ENCODE peak calls at places on chromosomes 2 and 18, in eight cellular contexts. X is progenitor cell of endocrine pancreas; U is skeletal muscle cell; Z is mesendoderm; R is Peyer's patch; A is mesenteric fat pad; B is activated CD8-positive, alpha-beta memory T cell treated with anti-CD3 and anti-CD28 coated beads for 48 hours; P is right atrium auricular region. W is an unnamed sample.

GRCh38 chr2:77104554-77104953 is 417.6 kb downstream of the LRRTM4 start:
- DNase-seq in X (no peak), U (no peak), Z (peak; percentile 51), R (no peak), A (no peak), B (no peak), P (no peak), W (no peak)

GRCh38 chr2:124049136-124049535 is 24.0 kb downstream of the CNTNAP5 start:
- DNase-seq in X (no peak), U (no peak), Z (no peak), R (no peak), A (no peak), B (no peak), P (no peak), W (no peak)

GRCh38 chr2:72781500-72781899 is 44.3 kb downstream of the EXOC6B start:
- DNase-seq in X (no peak), U (no peak), Z (peak; percentile 37), R (no peak), A (no peak), B (no peak), P (no peak), W (no peak)

GRCh38 chr2:82139979-82140611 is 1835.5 kb upstream of the LRRTM1 start:
- DNase-seq in X (no peak), U (no peak), Z (peak; percentile 17), R (no peak), A (no peak), B (no peak), P (no peak), W (no peak)

GRCh38 chr18:59344990-59345389 is 14.1 kb downstream of the LMAN1 start:
- DNase-seq in X (no peak), U (no peak), Z (no peak), R (no peak), A (no peak), B (no peak), P (no peak), W (no peak)

GRCh38 chr2:216698895-216699294 is 3.5 kb upstream of the IGFBP5 start:
- DNase-seq in X (no peak), U (no peak), Z (peak; percentile 83), R (no peak), A (no peak), B (no peak), P (no peak), W (no peak)

GRCh38 chr18:79545255-79545654 is 134.3 kb upstream of the CTDP1 start:
- DNase-seq in X (no peak), U (no peak), Z (no peak), R (no peak), A (peak; percentile 43), B (no peak), P (no peak), W (no peak)

GRCh38 chr2:41907141-41907540 is 140.7 kb upstream of the PKDCC start:
- DNase-seq in X (no peak), U (no peak), Z (no peak), R (no peak), A (no peak), B (no peak), P (no peak), W (no peak)

GRCh38 chr18:80023173-80023572 is 11.1 kb upstream of the RBFA start:
- DNase-seq in X (no peak), U (no peak), Z (peak; percentile 43), R (no peak), A (no peak), B (no peak), P (no peak), W (no peak)

GRCh38 chr2:27042159-27042661 is 9.3 kb upstream of the AGBL5 start:
- DNase-seq in X (no peak), U (no peak), Z (no peak), R (peak; percentile 51), A (no peak), B (no peak), P (no peak), W (no peak)

GRCh38 chr18:70578480-70578879 is 289.6 kb downstream of the SOCS6 start:
- DNase-seq in X (no peak), U (no peak), Z (peak; percentile 67), R (no peak), A (no peak), B (no peak), P (no peak), W (peak; percentile 1)

GRCh38 chr2:40251146-40251545 is 200.7 kb downstream of the SLC8A1 start:
- DNase-seq in X (no peak), U (no peak), Z (peak; percentile 60), R (no peak), A (no peak), B (no peak), P (no peak), W (no peak)

GRCh38 chr2:143692162-143692561 is 562.9 kb downstream of the ARHGAP15 start:
- DNase-seq in X (no peak), U (no peak), Z (peak; percentile 53), R (no peak), A (no peak), B (no peak), P (no peak), W (no peak)

GRCh38 chr2:239400000-239400831 is 604 bp downstream of the HDAC4 start:
- DNase-seq in X (no peak), U (no peak), Z (no peak), R (no peak), A (peak; percentile 87), B (no peak), P (no peak), W (no peak)

GRCh38 chr2:157302492-157303099 is 23.0 kb downstream of the ERMN start:
- DNase-seq in X (no peak), U (no peak), Z (peak; percentile 53), R (no peak), A (no peak), B (no peak), P (no peak), W (no peak)

GRCh38 chr2:157837851-157838441 is 38.2 kb downstream of the ACVR1 start:
- DNase-seq in X (no peak), U (no peak), Z (no peak), R (no peak), A (no peak), B (no peak), P (no peak), W (no peak)

GRCh38 chr2:61562615-61563014 is 24.5 kb upstream of the XPO1 start:
- DNase-seq in X (no peak), U (no peak), Z (no peak), R (no peak), A (no peak), B (no peak), P (no peak), W (no peak)

GRCh38 chr18:36411745-36412168 is 114.2 kb downstream of the FHOD3 start:
- DNase-seq in X (no peak), U (no peak), Z (peak; percentile 88), R (no peak), A (no peak), B (no peak), P (no peak), W (no peak)

GRCh38 chr2:17429130-17429529 is 89.1 kb downstream of the RAD51AP2 start:
- DNase-seq in X (no peak), U (peak; percentile 31), Z (no peak), R (no peak), A (no peak), B (no peak), P (no peak), W (no peak)

W was measured in activated CD4-positive, CD25-positive, alpha-beta regulatory T cell.